ENCODE peak calls at places on chromosomes 11 and 22, in five cellular contexts. C is thoracic aorta, Q is transverse colon, F is upper lobe of left lung, G is stomach. T is an unnamed sample.

GRCh38 chr22:50527921-50528681 is 1.7 kb downstream of the TYMP start:
- DNase-seq in Q (no peak), G (no peak), C (no peak), F (no peak), T (no peak)

GRCh38 chr22:44157916-44158618 is 22.7 kb upstream of the PARVG start:
- DNase-seq in F (no peak), C (no peak), G (no peak), Q (no peak), T (no peak)

GRCh38 chr11:6755303-6755952 is 16.3 kb downstream of the OR2AG2 start:
- DNase-seq in F (no peak), Q (peak; percentile 10), C (no peak), G (peak; percentile 27), T (peak; percentile 38)

GRCh38 chr11:135006800-135007199 is 594.8 kb upstream of the B3GAT1 start:
- DNase-seq in Q (no peak), G (no peak), F (no peak), C (no peak), T (no peak)

GRCh38 chr11:16891964-16892363 is 122.2 kb downstream of the PLEKHA7 start:
- DNase-seq in C (no peak), F (no peak), Q (no peak), G (no peak), T (no peak)

GRCh38 chr22:48664586-48664985 is 1163.1 kb downstream of the BRD1 start:
- DNase-seq in Q (no peak), F (no peak), C (no peak), G (no peak), T (no peak)

GRCh38 chr11:112631333-112631732 is 329.9 kb upstream of the NCAM1 start:
- DNase-seq in C (no peak), F (no peak), Q (no peak), G (no peak), T (no peak)

GRCh38 chr11:55714982-55715888 is 53.2 kb downstream of the OR4C6 start:
- DNase-seq in Q (no peak), C (no peak), F (no peak), G (no peak), T (no peak)

GRCh38 chr11:32881286-32881685 is 11.3 kb upstream of the QSER1 start:
- DNase-seq in F (no peak), C (no peak), G (no peak), Q (no peak), T (no peak)

GRCh38 chr11:95453616-95454118 is 222.7 kb upstream of the SESN3 start:
- DNase-seq in C (peak; percentile 33), G (peak; percentile 72), Q (no peak), F (peak; percentile 54), T (no peak)

GRCh38 chr11:117631336-117632090 is 165.5 kb downstream of the DSCAML1 start:
- DNase-seq in C (no peak), G (no peak), F (no peak), Q (no peak), T (no peak)

GRCh38 chr11:103870821-103871309 is 165.6 kb upstream of the DDI1 start:
- DNase-seq in F (peak; percentile 54), G (no peak), Q (no peak), C (peak; percentile 33), T (no peak)

GRCh38 chr22:48402591-48403031 is 1425.1 kb downstream of the BRD1 start:
- DNase-seq in C (no peak), G (peak; percentile 20), F (no peak), Q (no peak), T (no peak)

GRCh38 chr22:44667829-44668189 is 34.2 kb upstream of the PRR5 start:
- DNase-seq in Q (peak; percentile 53), C (no peak), F (no peak), G (no peak), T (no peak)

GRCh38 chr11:17471501-17471900 is 5.1 kb downstream of the ABCC8 start:
- DNase-seq in Q (no peak), F (no peak), C (no peak), G (no peak), T (no peak)

GRCh38 chr11:60924906-60925684 is 835 bp downstream of the TMEM132A start:
- DNase-seq in G (no peak), Q (no peak), F (no peak), C (no peak), T (peak; percentile 61)

GRCh38 chr11:110529043-110529442 is 99.3 kb downstream of the FDX1 start:
- DNase-seq in F (no peak), C (no peak), Q (no peak), G (no peak), T (no peak)

GRCh38 chr11:70076461-70076931 is 1.6 kb upstream of the ANO1 start:
- DNase-seq in C (no peak), Q (no peak), G (no peak), F (peak; percentile 19), T (no peak)

GRCh38 chr11:65446446-65447277 is 24.1 kb downstream of the NEAT1 start:
- DNase-seq in F (peak; percentile 82), Q (no peak), G (peak; percentile 48), C (no peak), T (no peak)

GRCh38 chr11:72239296-72239848 is 4.6 kb downstream of the PHOX2A start:
- DNase-seq in C (no peak), Q (peak; percentile 61), G (no peak), F (peak; percentile 64), T (peak; percentile 86)

GRCh38 chr11:19861171-19861570 is 148.5 kb downstream of the NAV2 start:
- DNase-seq in G (no peak), F (no peak), C (no peak), Q (no peak), T (no peak)

GRCh38 chr11:11587122-11587521 is 34.7 kb downstream of the GALNT18 start:
- DNase-seq in C (no peak), G (no peak), F (no peak), Q (no peak), T (no peak)

GRCh38 chr22:20084547-20085413 is 4.7 kb downstream of the DGCR8 start:
- DNase-seq in C (no peak), Q (no peak), F (no peak), G (peak; percentile 52), T (no peak)

GRCh38 chr11:11980841-11981308 is 27.6 kb downstream of the DKK3 start:
- DNase-seq in F (no peak), C (no peak), Q (no peak), G (peak; percentile 5), T (no peak)

DNA sequence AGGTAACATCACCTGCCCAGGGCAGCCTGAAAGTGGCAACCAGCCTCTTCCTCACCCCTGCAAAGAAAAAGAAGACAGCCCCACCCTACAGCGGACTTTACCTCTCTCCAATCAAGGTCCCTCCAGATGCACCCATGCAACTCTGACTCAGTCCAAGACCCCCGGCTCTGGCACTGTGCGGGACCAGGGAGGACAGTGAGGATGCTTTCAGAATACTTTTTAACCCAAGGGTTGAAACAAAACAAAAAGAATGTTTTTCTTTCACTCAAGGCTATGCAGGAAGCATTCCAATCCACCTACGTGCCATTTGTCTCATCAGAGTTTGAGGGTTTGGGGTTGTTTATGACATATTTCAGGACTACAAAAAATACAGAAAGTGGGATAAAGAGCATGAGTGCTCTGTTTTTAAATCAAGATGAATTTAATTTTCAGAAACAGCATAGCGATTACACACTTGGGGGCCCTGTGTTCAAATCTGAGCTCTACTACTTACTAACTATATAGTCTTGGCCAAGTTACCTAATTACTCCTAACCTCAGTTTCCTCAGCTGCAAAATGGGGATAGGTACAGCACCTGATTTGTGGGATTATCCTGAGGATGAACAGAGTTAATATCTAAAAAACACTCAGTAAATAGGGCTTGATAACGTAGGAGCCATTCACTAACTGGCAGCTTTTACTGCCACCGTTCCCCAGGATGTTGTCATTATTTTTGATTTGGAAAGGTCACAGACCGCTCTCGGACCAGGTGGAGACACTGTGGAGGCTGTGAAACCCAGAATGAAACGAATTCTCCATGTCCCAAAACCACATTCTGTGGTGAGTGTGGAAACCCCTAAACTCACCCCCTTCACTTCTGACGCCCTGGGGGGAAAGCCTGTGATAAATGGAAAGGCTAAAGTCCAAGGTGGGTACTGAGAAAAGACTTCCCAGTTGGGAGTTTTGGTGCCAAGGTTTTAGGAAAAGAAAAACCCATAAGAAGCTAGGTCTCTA is 5.6 kb downstream of the PLAAT3 start:
- DNase-seq in Q (no peak), C (no peak), F (no peak), G (peak; percentile 13), T (no peak)
- TF ChIP-seq CTCF in Q (no peak), C (no peak), F (no peak), G (no peak), T (no peak)

DNA sequence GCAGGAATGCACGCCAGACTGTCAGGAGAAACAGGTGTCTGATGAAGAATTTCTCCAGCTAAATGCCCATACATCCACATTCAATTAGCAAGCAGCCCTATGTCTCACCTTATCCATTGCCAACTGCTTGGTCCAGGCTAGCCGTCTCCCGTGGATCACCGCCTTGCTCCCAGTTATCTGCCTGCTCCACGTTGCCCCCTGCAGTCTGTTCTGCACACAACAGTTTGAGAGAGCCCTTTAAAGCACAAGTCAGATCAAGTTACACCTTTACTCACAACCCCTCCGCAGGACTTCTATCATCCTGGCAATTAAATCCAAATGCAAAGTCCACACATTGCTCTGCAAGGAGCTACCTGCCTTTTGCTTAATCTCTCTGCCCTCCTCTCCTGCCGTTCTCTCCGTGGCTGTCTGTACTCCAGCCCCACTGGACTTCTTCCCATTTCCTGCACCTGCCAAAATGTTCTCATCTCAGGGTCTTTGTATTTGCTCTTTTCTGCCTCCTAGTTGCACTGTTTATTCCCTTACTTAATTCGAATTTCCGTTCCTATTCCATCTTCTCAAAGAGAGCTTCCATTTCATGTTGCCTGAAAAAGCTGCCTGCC is 185.3 kb upstream of the LARGE1 start:
- DNase-seq in F (peak; percentile 40), G (peak; percentile 81), C (no peak), Q (peak; percentile 57), T (peak; percentile 25)
- TF ChIP-seq CTCF in F (peak; percentile 67), G (peak; percentile 80), C (peak; percentile 50), Q (peak; percentile 64), T (no peak)

GRCh38 chr11:27166130-27166529 is 125.5 kb downstream of the BBOX1 start:
- DNase-seq in G (no peak), C (no peak), F (no peak), Q (no peak), T (no peak)

GRCh38 chr11:27162237-27162636 is 121.6 kb downstream of the BBOX1 start:
- DNase-seq in G (no peak), F (no peak), C (no peak), Q (no peak), T (no peak)

GRCh38 chr11:27158763-27159679 is 118.4 kb downstream of the BBOX1 start:
- DNase-seq in G (peak; percentile 43), F (peak; percentile 33), Q (peak; percentile 46), C (peak; percentile 23), T (peak; percentile 54)

GRCh38 chr11:27161071-27161470 is 120.5 kb downstream of the BBOX1 start:
- DNase-seq in G (no peak), Q (no peak), F (no peak), C (no peak), T (no peak)
- TF ChIP-seq CTCF in G (no peak), Q (no peak), F (no peak), C (no peak), T (no peak)

GRCh38 chr11:75800728-75801361 is 14.2 kb upstream of the UVRAG start:
- DNase-seq in F (no peak), Q (no peak), C (no peak), G (no peak), T (no peak)
- TF ChIP-seq CTCF in F (no peak), Q (no peak), C (no peak), G (no peak), T (no peak)